ENCODE peak calls at places on chromosomes 3 and 15, in four cellular contexts. N, F, O and C are unnamed samples.

GRCh38 chr3:126618021-126618420 is 36.9 kb downstream of the TXNRD3 start:
- DNase-seq in N (peak), F (no peak), O (no peak), C (no peak)

GRCh38 chr3:172179680-172180399 is 140.5 kb downstream of the FNDC3B start:
- DNase-seq in N (peak), F (no peak), O (no peak), C (no peak)

GRCh38 chr3:118729546-118729945 is 305.1 kb downstream of the IGSF11 start:
- DNase-seq in N (no peak), F (no peak), O (no peak), C (no peak)

GRCh38 chr3:53232641-53233377 is 23.0 kb downstream of the TKT start:
- DNase-seq in N (no peak), F (no peak), O (no peak), C (no peak)

GRCh38 chr3:138256022-138256421 is 68.9 kb downstream of the ARMC8 start:
- DNase-seq in N (peak), F (no peak), O (no peak), C (peak)

GRCh38 chr15:63598467-63599400 is 1.5 kb downstream of the FBXL22 start:
- DNase-seq in N (peak), F (no peak), O (peak), C (no peak)

GRCh38 chr3:123758081-123758564 is 126.0 kb downstream of the MYLK start:
- DNase-seq in N (peak), F (no peak), O (no peak), C (peak)

GRCh38 chr15:41979493-41980266 is 7.3 kb upstream of the EHD4 start:
- DNase-seq in N (no peak), F (no peak), O (peak), C (no peak)

GRCh38 chr3:148992027-148992634 is 791 bp downstream of the GYG1 start:
- DNase-seq in N (peak), F (no peak), O (peak), C (peak)

GRCh38 chr3:111954228-111954990 is 24.4 kb upstream of the ABHD10 start:
- DNase-seq in N (no peak), F (no peak), O (no peak), C (peak)

GRCh38 chr3:45055411-45056143 is 29.5 kb downstream of the CLEC3B start:
- DNase-seq in N (peak), F (no peak), O (no peak), C (no peak)

GRCh38 chr15:77836116-77836798 is 203.5 kb upstream of the LINGO1 start:
- DNase-seq in N (peak), F (no peak), O (peak), C (peak)